ENCODE peak calls at places on chromosomes 4 and X, in six cellular contexts. M, G, J, O, A and X are unnamed samples.
A peak's percentile ranks its signal among the peaks of the same experiment; 100 is the strongest.

GRCh38 chr4:158946825-158947224 is 156.1 kb upstream of the RAPGEF2 start:
- DNase-seq in M (no peak), G (no peak), J (no peak), O (no peak), A (no peak), X (no peak)

GRCh38 chr4:86011117-86011516 is 348.7 kb downstream of the MAPK10 start:
- DNase-seq in M (no peak), G (no peak), J (no peak), O (peak; percentile 92), A (peak; percentile 98), X (no peak)

GRCh38 chr4:173536808-173537429 is 6.9 kb upstream of the HAND2 start:
- DNase-seq in M (no peak), G (no peak), J (no peak), O (no peak), A (peak; percentile 8), X (no peak)

GRCh38 chr4:4423706-4424498 is 37.0 kb downstream of the NSG1 start:
- DNase-seq in M (no peak), G (no peak), J (no peak), O (no peak), A (no peak), X (peak; percentile 65)

GRCh38 chr4:138499627-138500026 is 257.5 kb upstream of the SLC7A11 start:
- DNase-seq in M (no peak), G (no peak), J (no peak), O (no peak), A (no peak), X (no peak)

GRCh38 chr4:79241846-79242245 is 84.0 kb downstream of the NAA11 start:
- DNase-seq in M (no peak), G (no peak), J (no peak), O (no peak), A (peak; percentile 20), X (no peak)

GRCh38 chrX:65688403-65688881 is 21.0 kb downstream of the MSN start:
- DNase-seq in M (peak; percentile 40), G (no peak), J (no peak), O (no peak), A (no peak), X (no peak)

GRCh38 chr4:185587444-185588161 is 52.3 kb upstream of the PDLIM3 start:
- DNase-seq in M (no peak), G (no peak), J (no peak), O (no peak), A (no peak), X (no peak)

GRCh38 chrX:102345916-102346315 is 93.9 kb downstream of the NXF2B start:
- DNase-seq in M (peak; percentile 40), G (peak; percentile 66), J (peak; percentile 31), O (no peak), A (peak; percentile 69), X (peak; percentile 85)

GRCh38 chr4:166422475-166422874 is 549.4 kb downstream of the TLL1 start:
- DNase-seq in M (no peak), G (no peak), J (no peak), O (peak; percentile 17), A (peak; percentile 49), X (no peak)

GRCh38 chr4:169243808-169244207 is 26.9 kb downstream of the SH3RF1 start:
- DNase-seq in M (no peak), G (no peak), J (no peak), O (peak; percentile 48), A (peak; percentile 24), X (no peak)

GRCh38 chr4:153428816-153429592 is 37.2 kb upstream of the TMEM131L start:
- DNase-seq in M (no peak), G (no peak), J (no peak), O (no peak), A (no peak), X (no peak)

GRCh38 chrX:147958316-147958715 is 22.8 kb upstream of the FMR1NB start:
- DNase-seq in M (no peak), G (no peak), J (no peak), O (peak; percentile 17), A (peak; percentile 51), X (no peak)

GRCh38 chr4:136934601-136935000 is 597.7 kb downstream of the PCDH18 start:
- DNase-seq in M (no peak), G (no peak), J (no peak), O (no peak), A (no peak), X (no peak)

GRCh38 chr4:159062381-159062780 is 40.5 kb upstream of the RAPGEF2 start:
- DNase-seq in M (no peak), G (no peak), J (no peak), O (no peak), A (no peak), X (no peak)

GRCh38 chr4:149203256-149204001 is 612.2 kb downstream of the IQCM start:
- DNase-seq in M (no peak), G (no peak), J (no peak), O (no peak), A (peak; percentile 59), X (no peak)

GRCh38 chr4:87360338-87360935 is 30.6 kb downstream of the HSD17B11 start:
- DNase-seq in M (no peak), G (no peak), J (no peak), O (no peak), A (no peak), X (no peak)

GRCh38 chr4:141417387-141417786 is 196.7 kb downstream of the ZNF330 start:
- DNase-seq in M (no peak), G (no peak), J (no peak), O (no peak), A (no peak), X (no peak)

GRCh38 chr4:2377241-2377640 is 41.2 kb downstream of the ZFYVE28 start:
- DNase-seq in M (no peak), G (no peak), J (no peak), O (no peak), A (no peak), X (no peak)

DNA sequence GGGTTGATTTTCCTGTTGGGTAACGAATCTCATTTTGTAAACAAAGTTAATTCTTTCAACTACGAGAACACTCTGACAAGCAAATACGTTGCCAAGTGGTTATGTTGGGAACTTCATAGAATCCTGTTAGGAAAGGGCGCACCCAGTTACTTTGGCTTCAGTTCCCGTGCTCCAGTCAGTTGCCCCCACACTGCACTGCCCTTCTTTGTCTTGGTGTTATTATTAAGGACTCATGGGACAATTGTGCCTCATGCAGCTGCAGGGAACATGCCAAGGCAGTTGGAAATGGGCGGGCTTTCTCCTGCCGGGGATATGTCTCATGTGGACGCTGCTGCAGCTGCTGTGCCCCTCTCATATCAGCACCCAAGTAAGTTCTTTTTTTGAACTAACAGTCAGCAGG is 28.9 kb downstream of the OFD1 start:
- DNase-seq in M (peak; percentile 45), G (no peak), J (peak; percentile 33), O (no peak), A (no peak), X (no peak)
- TF ChIP-seq CTCF in M (no peak), G (no peak), J (no peak), O (no peak), A (no peak), X (no peak)

DNA sequence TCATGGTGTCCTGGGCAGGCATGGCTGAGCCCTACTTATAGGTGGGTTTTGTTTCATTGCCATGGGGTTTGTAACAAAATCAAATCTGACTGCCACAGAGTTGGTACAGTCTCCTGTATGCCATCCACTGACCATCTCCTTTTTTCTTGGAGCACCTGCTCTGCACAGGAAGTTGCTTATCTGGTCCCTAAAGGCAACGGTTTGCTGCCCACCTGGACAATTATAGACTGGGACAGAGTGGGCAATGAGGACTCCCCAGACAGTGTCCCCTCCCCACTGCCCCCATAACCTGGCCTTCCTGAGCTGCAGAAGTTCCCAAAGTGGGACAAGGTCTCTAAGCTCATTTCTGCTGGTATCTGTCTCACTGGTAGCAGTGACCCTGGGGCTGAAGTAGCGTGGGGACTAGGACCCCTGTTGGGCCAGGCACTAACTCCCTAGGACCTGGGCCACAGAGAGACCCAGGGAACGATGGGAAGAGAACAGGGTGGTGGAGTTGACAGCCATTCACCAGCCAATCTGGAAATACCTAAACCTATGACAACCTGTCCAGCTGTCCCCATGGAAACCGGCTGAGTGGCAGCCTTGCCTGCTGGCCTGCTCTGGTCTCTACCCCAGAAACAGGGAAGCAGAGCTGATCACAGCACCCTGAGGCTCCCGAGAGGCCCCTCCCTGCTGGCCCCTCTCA is 64.7 kb downstream of the WFS1 start:
- DNase-seq in M (no peak), G (no peak), J (no peak), O (no peak), A (no peak), X (no peak)
- TF ChIP-seq CTCF in M (no peak), G (no peak), J (no peak), O (no peak), A (no peak), X (no peak)

GRCh38 chrX:112874140-112874539 is 33.5 kb upstream of the AMOT start:
- DNase-seq in M (no peak), G (no peak), J (no peak), O (no peak), A (peak; percentile 31), X (no peak)
- TF ChIP-seq CTCF in M (no peak), G (no peak), J (peak; percentile 43), O (no peak), A (peak; percentile 5), X (peak; percentile 49)

DNA sequence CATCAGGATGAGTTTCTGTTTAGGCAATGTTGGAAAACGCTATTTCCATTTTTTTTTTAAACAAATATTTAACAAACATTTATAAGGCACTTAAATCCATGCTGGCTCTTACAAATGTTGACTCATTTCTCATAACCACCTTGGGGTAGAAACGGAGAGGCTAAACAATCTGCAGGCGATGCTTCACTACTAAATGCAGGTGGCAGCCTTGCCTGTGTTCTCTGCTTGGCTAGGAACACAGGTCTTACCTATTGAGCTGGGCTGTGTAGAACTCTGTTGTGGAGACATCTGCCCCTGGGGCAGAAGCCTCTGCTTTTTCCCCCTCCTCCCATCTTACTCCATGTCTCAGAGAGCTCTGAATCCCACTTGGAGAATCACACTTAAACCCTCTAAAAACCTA is 1.4 kb upstream of the CXCL1 start:
- DNase-seq in M (peak; percentile 70), G (no peak), J (no peak), O (no peak), A (peak; percentile 85), X (no peak)
- TF ChIP-seq CTCF in M (no peak), G (no peak), J (no peak), O (no peak), A (peak; percentile 41), X (no peak)

GRCh38 chr4:81472249-81473085 is 760 bp upstream of the RASGEF1B start:
- DNase-seq in M (peak; percentile 47), G (peak; percentile 26), J (no peak), O (no peak), A (peak; percentile 49), X (no peak)
- TF ChIP-seq CTCF in M (no peak), G (no peak), J (no peak), O (no peak), A (peak; percentile 19), X (peak; percentile 39)

GRCh38 chr4:47533689-47534347 is 48.7 kb downstream of the ATP10D start:
- DNase-seq in M (no peak), G (no peak), J (no peak), O (no peak), A (no peak), X (no peak)

GRCh38 chr4:47535567-47536147 is 50.6 kb downstream of the ATP10D start:
- DNase-seq in M (no peak), G (no peak), J (no peak), O (no peak), A (no peak), X (no peak)

GRCh38 chr4:47536956-47537355 is 51.9 kb downstream of the ATP10D start:
- DNase-seq in M (no peak), G (no peak), J (no peak), O (no peak), A (no peak), X (no peak)

GRCh38 chr4:47534772-47535171 is 49.7 kb downstream of the ATP10D start:
- DNase-seq in M (no peak), G (no peak), J (no peak), O (no peak), A (no peak), X (no peak)

GRCh38 chr4:47538516-47538915 is 53.4 kb downstream of the ATP10D start:
- DNase-seq in M (no peak), G (no peak), J (no peak), O (no peak), A (no peak), X (no peak)
- TF ChIP-seq CTCF in M (no peak), G (no peak), J (no peak), O (no peak), A (no peak), X (no peak)